ENCODE peak calls at places on chromosome 14, in seven cellular contexts. S is Peyer's patch, I is lower lobe of right lung, R is body of pancreas, D is gastrocnemius medialis, Q is nephron progenitor cell, O is omental fat pad. V is an unnamed sample.

GRCh38 chr14:27715561-27715960 is 1051.0 kb upstream of the FOXG1 start:
- DNase-seq in S (no peak), I (no peak), R (no peak), D (no peak), Q (no peak), O (no peak), V (no peak)

GRCh38 chr14:37170237-37170636 is 2.2 kb downstream of the SLC25A21 start:
- DNase-seq in S (no peak), I (no peak), R (no peak), D (no peak), Q (no peak), O (no peak), V (no peak)

GRCh38 chr14:102540310-102541028 is 30.9 kb upstream of the ANKRD9 start:
- DNase-seq in S (no peak), I (no peak), R (no peak), D (no peak), Q (no peak), O (no peak), V (no peak)

GRCh38 chr14:60331201-60332045 is 82.4 kb downstream of the PPM1A start:
- DNase-seq in S (peak), I (peak), R (peak), D (peak), Q (peak), O (peak), V (peak)

GRCh38 chr14:34187061-34187460 is 236.2 kb upstream of the EGLN3 start:
- DNase-seq in S (no peak), I (no peak), R (no peak), D (no peak), Q (no peak), O (no peak), V (no peak)

GRCh38 chr14:66530526-66530925 is 22.6 kb downstream of the GPHN start:
- DNase-seq in S (no peak), I (no peak), R (no peak), D (no peak), Q (no peak), O (no peak), V (no peak)

GRCh38 chr14:53285806-53286205 is 132.7 kb upstream of the DDHD1 start:
- DNase-seq in S (no peak), I (no peak), R (no peak), D (no peak), Q (no peak), O (no peak), V (no peak)

GRCh38 chr14:74510211-74510931 is 16.8 kb downstream of the ISCA2 start:
- DNase-seq in S (no peak), I (peak), R (no peak), D (peak), Q (no peak), O (no peak), V (no peak)

GRCh38 chr14:91303091-91303923 is 58.8 kb upstream of the GPR68 start:
- DNase-seq in S (no peak), I (peak), R (peak), D (no peak), Q (peak), O (no peak), V (peak)

GRCh38 chr14:70811578-70811977 is 2.3 kb upstream of the MAP3K9 start:
- DNase-seq in S (no peak), I (no peak), R (no peak), D (no peak), Q (no peak), O (no peak), V (no peak)

GRCh38 chr14:91858536-91859275 is 8.6 kb downstream of the TC2N start:
- DNase-seq in S (no peak), I (no peak), R (no peak), D (peak), Q (no peak), O (no peak), V (no peak)

GRCh38 chr14:23327947-23328744 is 6.9 kb downstream of the PABPN1 start:
- DNase-seq in S (peak), I (no peak), R (peak), D (peak), Q (peak), O (peak), V (peak)

GRCh38 chr14:97028382-97028781 is 231.2 kb downstream of the VRK1 start:
- DNase-seq in S (no peak), I (no peak), R (no peak), D (no peak), Q (no peak), O (no peak), V (no peak)

GRCh38 chr14:55654233-55654632 is 74.2 kb downstream of the KTN1 start:
- DNase-seq in S (no peak), I (no peak), R (no peak), D (no peak), Q (no peak), O (no peak), V (no peak)

GRCh38 chr14:103100281-103101121 is 6.0 kb downstream of the EXOC3L4 start:
- DNase-seq in S (peak), I (no peak), R (peak), D (no peak), Q (peak), O (no peak), V (no peak)

GRCh38 chr14:99241314-99242035 is 30.5 kb downstream of the BCL11B start:
- DNase-seq in S (no peak), I (no peak), R (no peak), D (no peak), Q (no peak), O (no peak), V (no peak)

GRCh38 chr14:61531741-61532505 is 163.4 kb upstream of the HIF1A start:
- DNase-seq in S (no peak), I (no peak), R (peak), D (no peak), Q (no peak), O (no peak), V (no peak)

GRCh38 chr14:88737245-88737644 is 55.5 kb downstream of the EML5 start:
- DNase-seq in S (no peak), I (no peak), R (no peak), D (no peak), Q (no peak), O (no peak), V (no peak)

GRCh38 chr14:104638927-104639450 is 34.4 kb upstream of the TMEM179 start:
- DNase-seq in S (no peak), I (no peak), R (no peak), D (no peak), Q (no peak), O (no peak), V (no peak)

GRCh38 chr14:32565256-32565655 is 236.2 kb downstream of the AKAP6 start:
- DNase-seq in S (no peak), I (no peak), R (no peak), D (no peak), Q (no peak), O (no peak), V (no peak)

GRCh38 chr14:97331058-97331457 is 533.9 kb downstream of the VRK1 start:
- DNase-seq in S (no peak), I (no peak), R (no peak), D (no peak), Q (no peak), O (no peak), V (no peak)

GRCh38 chr14:92980866-92981265 is 57.9 kb downstream of the CHGA start:
- DNase-seq in S (no peak), I (peak), R (no peak), D (no peak), Q (no peak), O (no peak), V (no peak)

GRCh38 chr14:45946251-45946650 is 693.2 kb upstream of the MIS18BP1 start:
- DNase-seq in S (no peak), I (no peak), R (no peak), D (no peak), Q (no peak), O (no peak), V (no peak)

GRCh38 chr14:93089501-93090269 is 26.0 kb downstream of the ITPK1 start:
- DNase-seq in S (no peak), I (no peak), R (no peak), D (no peak), Q (no peak), O (no peak), V (no peak)

GRCh38 chr14:105088812-105089745 is 23.8 kb upstream of the GPR132 start:
- DNase-seq in S (peak), I (no peak), R (no peak), D (no peak), Q (no peak), O (no peak), V (no peak)

GRCh38 chr14:32513571-32514009 is 184.5 kb downstream of the AKAP6 start:
- DNase-seq in S (no peak), I (no peak), R (no peak), D (no peak), Q (no peak), O (no peak), V (no peak)

GRCh38 chr14:104563191-104563741 is 16.3 kb upstream of the C14orf180 start:
- DNase-seq in S (no peak), I (no peak), R (no peak), D (no peak), Q (no peak), O (no peak), V (peak)

GRCh38 chr14:103517626-103518415 is 4.8 kb downstream of the CKB start:
- DNase-seq in S (no peak), I (peak), R (peak), D (no peak), Q (no peak), O (no peak), V (no peak)

GRCh38 chr14:100271247-100271939 is 32.4 kb downstream of the YY1 start:
- DNase-seq in S (peak), I (no peak), R (peak), D (no peak), Q (no peak), O (no peak), V (no peak)
- TF ChIP-seq CTCF in S (peak), I (peak), R (no peak), D (no peak), Q (no peak), O (no peak), V (peak)

GRCh38 chr14:68297871-68298468 is 478.4 kb downstream of the RAD51B start:
- DNase-seq in S (no peak), I (no peak), R (peak), D (no peak), Q (no peak), O (no peak), V (no peak)
- TF ChIP-seq CTCF in S (no peak), I (peak), R (no peak), D (no peak), Q (no peak), O (no peak), V (no peak)

GRCh38 chr14:21406213-21406612 is 22.4 kb upstream of the SUPT16H start:
- DNase-seq in S (no peak), I (no peak), R (no peak), D (no peak), Q (no peak), O (no peak), V (no peak)

GRCh38 chr14:21405097-21405496 is 21.3 kb upstream of the SUPT16H start:
- DNase-seq in S (no peak), I (no peak), R (no peak), D (no peak), Q (no peak), O (no peak), V (no peak)

DNA sequence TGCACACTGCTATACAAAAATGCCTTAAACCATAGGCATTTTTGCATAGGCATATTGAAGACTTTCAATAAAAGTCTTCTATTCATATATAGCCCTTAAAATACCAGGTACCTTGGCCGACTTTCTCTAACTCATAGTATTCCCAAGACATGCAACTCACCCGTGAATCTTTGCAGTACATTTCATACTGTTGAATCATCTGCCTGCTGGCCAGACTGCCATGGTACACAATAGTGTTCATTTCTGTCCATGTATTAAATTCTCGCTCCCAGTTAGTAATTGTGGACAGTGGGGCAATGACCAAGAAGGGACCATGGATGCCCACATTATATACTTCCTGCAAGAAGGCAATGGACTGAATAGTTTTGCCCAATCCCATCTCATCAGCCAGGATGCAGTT is 24.3 kb upstream of the SUPT16H start:
- DNase-seq in S (no peak), I (no peak), R (no peak), D (no peak), Q (no peak), O (no peak), V (no peak)
- TF ChIP-seq CTCF in S (no peak), I (no peak), R (no peak), D (no peak), Q (no peak), O (no peak), V (no peak)

DNA sequence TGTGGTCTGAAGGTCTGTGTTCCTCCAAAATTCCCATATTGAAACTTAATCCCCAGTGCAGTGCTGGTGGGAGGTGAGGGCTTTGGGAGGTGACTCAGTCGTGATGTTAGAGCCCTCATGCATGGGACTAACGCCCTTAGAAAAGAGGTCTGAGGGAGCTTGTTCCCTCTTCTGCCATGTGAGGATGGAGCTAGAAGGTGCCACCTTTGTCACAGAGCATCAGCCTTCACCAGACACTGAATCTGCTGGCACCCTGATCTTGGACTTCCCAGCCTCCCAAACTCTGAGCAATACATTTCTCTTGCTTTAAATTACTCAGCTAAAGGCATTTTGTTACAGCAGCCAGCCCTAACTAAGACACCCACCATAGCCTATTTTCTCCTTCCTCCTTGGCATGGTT is 13.9 kb downstream of the RAB15 start:
- DNase-seq in S (no peak), I (no peak), R (no peak), D (no peak), Q (no peak), O (no peak), V (no peak)
- TF ChIP-seq CTCF in S (no peak), I (no peak), R (no peak), D (no peak), Q (no peak), O (no peak), V (no peak)

GRCh38 chr14:86654558-86655184 is 1124.7 kb downstream of the FLRT2 start:
- DNase-seq in S (peak), I (peak), R (peak), D (no peak), Q (peak), O (peak), V (peak)
- TF ChIP-seq CTCF in S (peak), I (peak), R (peak), D (no peak), Q (peak), O (no peak), V (peak)

GRCh38 chr14:79166171-79166570 is 996.0 kb downstream of the NRXN3 start:
- DNase-seq in S (no peak), I (no peak), R (no peak), D (no peak), Q (no peak), O (no peak), V (no peak)
- TF ChIP-seq CTCF in S (no peak), I (no peak), R (no peak), D (no peak), Q (no peak), O (no peak), V (no peak)

GRCh38 chr14:51093371-51094281 is 1.3 kb downstream of the TRIM9 start:
- DNase-seq in S (peak), I (no peak), R (peak), D (no peak), Q (peak), O (no peak), V (no peak)
- TF ChIP-seq CTCF in S (no peak), I (no peak), R (no peak), D (no peak), Q (peak), O (no peak), V (no peak)

DNA sequence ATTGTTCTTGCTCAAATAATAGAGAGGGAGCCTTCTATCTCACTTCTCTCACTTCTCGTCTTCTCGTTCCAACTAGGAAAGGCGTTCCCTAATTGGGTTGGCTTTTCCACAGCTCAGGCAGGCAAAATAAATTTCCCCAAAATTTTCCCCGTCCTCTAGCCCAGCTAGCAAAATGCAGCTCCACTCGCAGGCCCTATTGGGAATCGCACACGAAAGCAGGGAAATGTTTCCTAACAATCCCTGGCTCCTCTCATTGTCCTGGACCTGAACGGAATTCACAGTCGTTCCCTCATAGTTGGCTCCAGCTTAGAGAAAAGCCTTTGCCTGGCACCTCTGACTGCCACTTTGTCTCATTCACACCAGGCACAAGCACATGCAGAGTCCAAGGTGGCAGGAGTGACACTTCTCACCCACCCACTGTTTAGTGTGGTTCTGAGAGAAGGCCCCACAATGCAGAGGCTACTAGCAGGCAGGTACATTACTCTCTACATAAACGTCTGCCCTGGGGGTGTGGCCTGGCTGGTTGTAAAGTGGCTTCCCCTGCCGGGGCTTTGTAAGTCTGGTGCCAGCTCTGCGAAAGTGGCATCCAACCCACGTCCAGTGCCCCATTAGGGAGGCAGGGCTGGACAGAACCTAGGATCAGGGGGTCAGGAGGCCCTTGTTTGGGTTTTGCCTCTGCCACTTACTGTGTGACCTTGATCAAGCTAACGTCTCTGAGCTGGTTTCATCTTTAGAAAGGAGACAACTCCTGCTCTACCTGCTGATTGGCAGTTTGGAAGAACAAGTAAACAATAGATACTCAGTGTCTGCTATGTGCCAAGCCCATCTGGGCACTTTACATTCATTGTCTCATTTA is 4.2 kb downstream of the SERPINA10 start:
- DNase-seq in S (no peak), I (no peak), R (no peak), D (no peak), Q (no peak), O (no peak), V (no peak)
- TF ChIP-seq CTCF in S (no peak), I (no peak), R (no peak), D (no peak), Q (no peak), O (no peak), V (no peak)

GRCh38 chr14:58282925-58283593 is 15.3 kb upstream of the ARID4A start:
- DNase-seq in S (no peak), I (no peak), R (no peak), D (no peak), Q (no peak), O (no peak), V (no peak)

GRCh38 chr14:58283730-58284129 is 14.6 kb upstream of the ARID4A start:
- DNase-seq in S (no peak), I (no peak), R (no peak), D (no peak), Q (no peak), O (no peak), V (no peak)

GRCh38 chr14:58287607-58288042 is 10.7 kb upstream of the ARID4A start:
- DNase-seq in S (no peak), I (no peak), R (no peak), D (no peak), Q (no peak), O (no peak), V (no peak)

GRCh38 chr14:58288106-58288792 is 10.1 kb upstream of the ARID4A start:
- DNase-seq in S (no peak), I (no peak), R (no peak), D (no peak), Q (no peak), O (no peak), V (no peak)

DNA sequence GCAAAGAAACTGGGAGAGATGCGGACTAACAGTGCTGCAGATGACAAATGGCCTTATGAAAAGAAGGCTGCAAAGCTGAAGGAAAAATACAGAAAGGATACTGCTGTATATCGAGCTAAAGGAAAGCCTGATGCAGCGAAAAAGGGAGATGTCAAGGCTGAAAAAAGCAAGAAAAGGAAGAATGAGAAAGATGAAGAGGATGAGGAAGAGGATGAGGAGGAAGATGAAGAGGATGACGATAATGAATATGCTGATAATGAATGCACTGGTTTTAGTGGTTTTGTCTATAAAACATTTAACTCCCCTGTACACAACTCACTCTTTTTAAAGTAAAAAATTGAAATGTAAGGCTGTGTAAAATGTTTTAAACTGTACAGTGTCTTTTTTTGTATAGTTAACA is 13.2 kb upstream of the ARID4A start:
- DNase-seq in S (no peak), I (no peak), R (no peak), D (no peak), Q (no peak), O (no peak), V (no peak)
- TF ChIP-seq CTCF in S (no peak), I (no peak), R (no peak), D (no peak), Q (no peak), O (no peak), V (no peak)

GRCh38 chr14:48686650-48687049 is 899.5 kb downstream of the RPS29 start:
- DNase-seq in S (no peak), I (no peak), R (no peak), D (no peak), Q (no peak), O (no peak), V (no peak)

GRCh38 chr14:48693793-48694192 is 892.4 kb downstream of the RPS29 start:
- DNase-seq in S (no peak), I (no peak), R (no peak), D (no peak), Q (no peak), O (no peak), V (no peak)

DNA sequence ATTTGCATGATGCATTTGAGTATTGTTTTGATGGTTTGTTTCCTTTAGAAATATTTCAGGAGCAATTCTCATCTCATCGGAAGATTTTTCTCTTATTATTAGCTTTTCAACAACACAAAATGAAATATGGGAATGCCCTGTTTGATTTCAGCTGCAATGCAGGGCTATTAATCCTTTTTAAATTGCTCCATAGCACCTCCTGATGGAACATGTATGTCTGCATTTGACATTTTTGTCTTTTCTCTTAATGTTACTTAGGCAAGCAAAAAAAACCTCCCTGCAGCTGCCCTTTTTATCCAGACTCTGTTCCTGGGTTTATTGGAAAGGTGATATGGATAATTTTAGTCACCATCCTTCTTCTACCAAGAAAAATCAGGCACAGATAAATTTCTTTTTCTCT is 895.8 kb downstream of the RPS29 start:
- DNase-seq in S (no peak), I (no peak), R (no peak), D (no peak), Q (no peak), O (no peak), V (no peak)
- TF ChIP-seq CTCF in S (no peak), I (no peak), R (no peak), D (no peak), Q (peak), O (no peak), V (no peak)

V was measured in heart right ventricle.